ENCODE peak calls at places on chromosomes 13 and 19, in four cellular contexts. R is K562, D is GM12878, G is H1. C is an unnamed sample.
A peak's percentile ranks its signal among the peaks of the same experiment; 100 is the strongest.

GRCh38 chr19:1811472-1811894 is 593 bp downstream of the ATP8B3 start:
- DNase-seq in R (peak; percentile 81), D (no peak), G (no peak), C (peak; percentile 59)

GRCh38 chr13:24052547-24052981 is 108.0 kb upstream of the SPATA13 start:
- DNase-seq in R (peak; percentile 21), D (no peak), G (no peak), C (no peak)

GRCh38 chr13:93505104-93505952 is 278.7 kb downstream of the GPC6 start:
- DNase-seq in R (no peak), D (no peak), G (no peak), C (peak; percentile 57)

GRCh38 chr19:7415163-7415856 is 66.6 kb downstream of the ARHGEF18 start:
- DNase-seq in R (no peak), D (no peak), G (no peak), C (peak; percentile 74)

GRCh38 chr19:38070573-38070972 is 153.4 kb downstream of the DPF1 start:
- DNase-seq in R (no peak), D (no peak), G (no peak), C (no peak)

GRCh38 chr13:37889102-37889501 is 19.5 kb upstream of the TRPC4 start:
- DNase-seq in R (no peak), D (no peak), G (no peak), C (no peak)

GRCh38 chr19:34220472-34221063 is 33.8 kb upstream of the GARRE1 start:
- DNase-seq in R (peak; percentile 52), D (no peak), G (peak; percentile 73), C (peak; percentile 67)

GRCh38 chr19:13001502-13002388 is 6.5 kb downstream of the NFIX start:
- DNase-seq in R (no peak), D (no peak), G (no peak), C (no peak)

GRCh38 chr19:37872383-37872782 is 34.0 kb downstream of the WDR87 start:
- DNase-seq in R (no peak), D (no peak), G (no peak), C (no peak)

GRCh38 chr13:111211789-111212516 is 96.8 kb downstream of the ARHGEF7 start:
- DNase-seq in R (no peak), D (no peak), G (no peak), C (no peak)

GRCh38 chr19:18433039-18433691 is 4.8 kb downstream of the ISYNA1 start:
- DNase-seq in R (peak; percentile 59), D (no peak), G (peak; percentile 73), C (no peak)

GRCh38 chr19:9406798-9407352 is 28.5 kb downstream of the ZNF266 start:
- DNase-seq in R (peak; percentile 78), D (no peak), G (no peak), C (no peak)
- TF ChIP-seq HDAC6 in R (no peak), D (no peak), G (no peak), C (no peak)

GRCh38 chr13:40559915-40560314 is 106.5 kb downstream of the FOXO1 start:
- DNase-seq in R (no peak), D (no peak), G (no peak), C (no peak)
- TF ChIP-seq JUND in R (no peak), D (no peak), G (no peak), C (no peak)

GRCh38 chr19:14370169-14370998 is 10.9 kb upstream of the ADGRE5 start:
- DNase-seq in R (peak; percentile 15), D (no peak), G (no peak), C (no peak)
- TF ChIP-seq HDAC6 in R (no peak), D (no peak), G (no peak), C (no peak)

DNA sequence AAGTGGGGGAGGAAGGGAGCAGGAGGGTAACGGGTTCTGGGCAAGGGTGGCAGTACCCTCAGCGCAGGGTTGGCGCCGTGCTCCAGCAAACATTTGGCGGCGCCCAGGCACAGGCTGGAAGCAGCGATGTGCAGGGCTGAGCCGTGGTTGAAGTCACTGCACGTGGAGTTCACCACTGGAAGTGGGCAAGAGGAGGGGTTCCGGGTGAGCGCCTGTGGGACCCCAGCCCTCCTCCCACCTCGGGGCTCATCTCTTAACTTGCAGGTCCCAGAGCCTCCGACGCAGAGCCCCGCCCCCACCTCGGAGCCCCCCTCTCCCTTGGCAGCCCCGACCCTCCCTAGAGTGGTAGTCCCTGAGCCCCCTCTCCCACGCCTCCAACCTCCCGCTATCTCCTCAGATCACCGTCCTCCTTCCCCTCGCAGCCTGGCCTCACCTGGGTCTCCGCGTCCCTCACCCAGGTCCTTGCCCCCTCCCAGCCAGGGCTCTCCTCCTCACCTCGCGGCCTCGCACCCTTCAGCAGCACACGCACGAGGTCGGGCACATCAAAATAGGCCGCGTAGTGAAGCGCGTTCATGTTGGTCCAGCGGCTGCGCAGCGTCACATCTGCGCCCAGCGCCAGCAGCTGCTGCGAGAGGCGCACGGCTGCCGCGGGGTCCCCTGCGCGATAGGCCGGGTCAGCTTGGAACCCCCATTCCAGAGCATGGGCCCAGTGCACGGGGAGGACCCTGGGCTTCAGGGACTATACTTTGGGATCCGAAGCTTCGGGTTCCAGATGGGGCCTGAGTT is 6.4 kb downstream of the CLIP3 start:
- DNase-seq in R (no peak), D (no peak), G (no peak), C (no peak)
- TF ChIP-seq JUND in R (no peak), D (no peak), G (no peak), C (no peak)